ENCODE peak calls at places on chromosome 10, in five cellular contexts. L is gastrocnemius medialis, T is pancreas, M is cardiac muscle cell, I is lower lobe of right lung. P is an unnamed sample.

GRCh38 chr10:74634995-74635536 is 191.3 kb upstream of the KAT6B start:
- DNase-seq in L (no peak), T (no peak), M (no peak), I (no peak), P (no peak)

GRCh38 chr10:20596911-20597310 is 300.2 kb downstream of the NEBL start:
- DNase-seq in L (no peak), T (no peak), M (peak; percentile 29), I (no peak), P (no peak)

GRCh38 chr10:121532465-121532864 is 65.8 kb downstream of the FGFR2 start:
- DNase-seq in L (no peak), T (no peak), M (no peak), I (no peak), P (no peak)

GRCh38 chr10:24900888-24901685 is 51.3 kb downstream of the PRTFDC1 start:
- DNase-seq in L (no peak), T (no peak), M (peak; percentile 40), I (no peak), P (no peak)

GRCh38 chr10:131964298-131964697 is 17.4 kb downstream of the BNIP3 start:
- DNase-seq in L (no peak), T (peak; percentile 65), M (no peak), I (no peak), P (no peak)

GRCh38 chr10:110107430-110107829 is 99.6 kb downstream of the ADD3 start:
- DNase-seq in L (no peak), T (no peak), M (no peak), I (no peak), P (no peak)

GRCh38 chr10:103888113-103888841 is 29.7 kb downstream of the STN1 start:
- DNase-seq in L (peak; percentile 73), T (peak; percentile 94), M (peak; percentile 83), I (no peak), P (peak; percentile 72)

GRCh38 chr10:53108317-53108934 is 335.8 kb upstream of the MBL2 start:
- DNase-seq in L (no peak), T (peak; percentile 38), M (no peak), I (no peak), P (no peak)

GRCh38 chr10:110651044-110651958 is 7.2 kb downstream of the RBM20 start:
- DNase-seq in L (no peak), T (no peak), M (no peak), I (no peak), P (no peak)

GRCh38 chr10:36468620-36469019 is 656.8 kb upstream of the ANKRD30A start:
- DNase-seq in L (no peak), T (no peak), M (no peak), I (no peak), P (no peak)

GRCh38 chr10:93553501-93554374 is 12.7 kb upstream of the FFAR4 start:
- DNase-seq in L (no peak), T (no peak), M (no peak), I (no peak), P (no peak)

GRCh38 chr10:110827872-110828271 is 43.9 kb upstream of the PDCD4 start:
- DNase-seq in L (no peak), T (no peak), M (no peak), I (no peak), P (no peak)

GRCh38 chr10:32317795-32318194 is 29.2 kb downstream of the EPC1 start:
- DNase-seq in L (no peak), T (no peak), M (no peak), I (no peak), P (no peak)

GRCh38 chr10:114925675-114926204 is 12.3 kb upstream of the TRUB1 start:
- DNase-seq in L (no peak), T (peak; percentile 41), M (peak; percentile 52), I (no peak), P (no peak)

GRCh38 chr10:95280637-95281036 is 10.2 kb downstream of the PDLIM1 start:
- DNase-seq in L (no peak), T (no peak), M (no peak), I (no peak), P (no peak)

GRCh38 chr10:72704117-72704516 is 12.2 kb downstream of the MCU start:
- DNase-seq in L (no peak), T (no peak), M (no peak), I (no peak), P (no peak)

GRCh38 chr10:72697711-72698110 is 5.8 kb downstream of the MCU start:
- DNase-seq in L (no peak), T (no peak), M (peak; percentile 42), I (no peak), P (no peak)

GRCh38 chr10:72702868-72703581 is 11.1 kb downstream of the MCU start:
- DNase-seq in L (no peak), T (no peak), M (peak; percentile 87), I (no peak), P (no peak)
- TF ChIP-seq CTCF in L (no peak), T (no peak), M (no peak), I (no peak), P (no peak)

GRCh38 chr10:13989616-13990015 is 341.1 kb downstream of the FRMD4A start:
- DNase-seq in L (no peak), T (no peak), M (no peak), I (no peak), P (no peak)
- H3K27ac ChIP-seq in L (peak overlapping the region; percentile 65), T (no peak overlapping the region), M (peak overlapping the region; percentile 70), I (peak overlapping the region; percentile 82), P (peak overlapping the region; percentile 63)

GRCh38 chr10:4064489-4064888 is 279.5 kb upstream of the KLF6 start:
- DNase-seq in L (no peak), T (no peak), M (no peak), I (no peak), P (no peak)
- H3K4me1 ChIP-seq in L (peaks cover 15% of the 10 kb centered on the region), T (no peaks in the 10 kb centered on the region), M (peaks cover 12% of the 10 kb centered on the region), I (peaks cover 34% of the 10 kb centered on the region), P (peaks cover 17% of the 10 kb centered on the region)

GRCh38 chr10:7417103-7417623 is 6.3 kb upstream of the SFMBT2 start:
- DNase-seq in L (no peak), T (no peak), M (peak; percentile 59), I (no peak), P (no peak)
- TF ChIP-seq CTCF in L (peak; percentile 65), T (no peak), M (peak; percentile 41), I (peak; percentile 47), P (peak; percentile 62)

GRCh38 chr10:63396123-63396719 is 69.6 kb downstream of the JMJD1C start:
- DNase-seq in L (no peak), T (no peak), M (peak; percentile 47), I (no peak), P (no peak)
- H3K27ac ChIP-seq in L (no peak overlapping the region), T (no peak overlapping the region), M (no peak overlapping the region), I (no peak overlapping the region), P (no peak overlapping the region)

GRCh38 chr10:48745662-48746245 is 61.1 kb downstream of the WDFY4 start:
- DNase-seq in L (no peak), T (no peak), M (no peak), I (no peak), P (no peak)
- H3K4me1 ChIP-seq in L (no peaks in the 10 kb centered on the region), T (no peaks in the 10 kb centered on the region), M (no peaks in the 10 kb centered on the region), I (peaks cover 9% of the 10 kb centered on the region), P (no peaks in the 10 kb centered on the region)

DNA sequence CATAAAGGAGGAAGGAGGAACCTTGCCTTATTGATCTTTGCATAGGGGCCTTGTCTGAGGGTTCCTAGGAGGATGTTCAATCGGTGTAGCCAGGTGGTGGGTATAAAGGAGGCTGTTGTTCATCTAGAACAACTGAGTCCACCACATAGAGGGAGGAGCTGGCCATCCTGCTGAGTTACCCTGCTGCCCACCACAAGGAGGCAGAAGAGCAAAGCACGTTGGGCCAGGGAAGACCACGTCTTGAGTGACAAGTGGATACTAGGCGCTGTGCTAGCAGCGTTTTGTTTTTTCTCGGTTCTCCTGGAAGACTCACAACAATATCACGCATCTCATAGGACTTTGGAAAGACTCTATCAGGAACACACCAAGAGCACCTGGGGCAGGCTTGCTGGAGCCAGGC is 20.0 kb downstream of the FOXI2 start:
- DNase-seq in L (no peak), T (no peak), M (no peak), I (no peak), P (no peak)
- TF ChIP-seq CTCF in L (no peak), T (no peak), M (no peak), I (no peak), P (no peak)

DNA sequence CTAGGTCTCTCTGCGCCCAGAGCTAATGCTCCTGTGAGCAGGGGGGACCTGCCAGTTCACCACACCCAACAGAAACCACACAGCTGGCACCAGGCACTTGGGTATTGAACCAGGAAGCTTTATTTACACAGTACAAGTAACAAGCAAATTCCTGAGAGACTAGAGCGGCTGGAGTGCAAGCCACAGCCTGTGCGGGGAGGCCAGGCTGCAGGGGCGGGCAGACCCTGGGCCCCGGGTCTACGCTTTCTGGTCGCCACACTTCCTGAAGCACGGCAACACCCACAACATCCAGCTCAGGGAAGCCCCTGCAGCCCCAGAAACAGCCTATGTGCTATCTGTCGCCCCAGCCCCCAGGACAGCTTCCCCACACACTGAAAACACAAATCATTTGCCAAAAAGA is 125.0 kb downstream of the FAM53B start:
- DNase-seq in L (no peak), T (no peak), M (no peak), I (peak; percentile 71), P (no peak)
- H3K27ac ChIP-seq in L (no peak overlapping the region), T (no peak overlapping the region), M (no peak overlapping the region), I (peak overlapping the region; percentile 67), P (peak overlapping the region; percentile 55)